ENCODE peak calls at places on chromosomes 12 and 14, in six cellular contexts. Y, P, S, F, M and Q are unnamed samples.

GRCh38 chr14:99515301-99516155 is 34.3 kb downstream of the CCNK start:
- DNase-seq in P (no peak), F (no peak), M (no peak), S (no peak), Y (no peak), Q (no peak)

GRCh38 chr12:23887055-23887835 is 62.2 kb downstream of the SOX5 start:
- DNase-seq in Y (no peak), F (no peak), M (no peak), P (no peak), S (peak), Q (no peak)

GRCh38 chr14:76908834-76909233 is 82.6 kb downstream of the LRRC74A start:
- DNase-seq in F (no peak), P (no peak), M (no peak), S (no peak), Y (no peak), Q (no peak)

GRCh38 chr12:47741340-47741703 is 16.0 kb upstream of the ENDOU start:
- DNase-seq in M (peak), S (peak), P (no peak), Y (no peak), F (no peak), Q (peak)

GRCh38 chr14:24051162-24051788 is 534 bp upstream of the CARMIL3 start:
- DNase-seq in M (no peak), S (no peak), P (no peak), Y (no peak), F (no peak), Q (no peak)

GRCh38 chr12:4027412-4027811 is 154.2 kb upstream of the PARP11 start:
- DNase-seq in S (no peak), M (no peak), F (no peak), Y (no peak), P (no peak), Q (no peak)

GRCh38 chr12:21940972-21941521 is at the start of gene ABCC9:
- DNase-seq in P (peak), M (peak), S (peak), Y (no peak), F (peak), Q (peak)

GRCh38 chr12:132328282-132329029 is 933 bp downstream of the GALNT9 start:
- DNase-seq in Y (no peak), M (no peak), F (no peak), S (no peak), P (no peak), Q (no peak)

GRCh38 chr14:56829151-56829550 is 18.9 kb upstream of the OTX2 start:
- DNase-seq in S (no peak), F (no peak), Y (no peak), M (no peak), P (no peak), Q (no peak)

GRCh38 chr14:52117433-52117832 is 48.6 kb upstream of the NID2 start:
- DNase-seq in Y (no peak), M (peak), S (peak), F (no peak), P (no peak), Q (no peak)

GRCh38 chr12:119207161-119207560 is 28.4 kb downstream of the HSPB8 start:
- DNase-seq in Y (no peak), M (no peak), P (no peak), S (no peak), F (no peak), Q (no peak)

GRCh38 chr12:53050426-53051057 is 677 bp downstream of the TNS2 start:
- DNase-seq in S (no peak), Y (no peak), M (no peak), P (no peak), F (no peak), Q (no peak)

GRCh38 chr12:53052419-53053222 is 2.8 kb downstream of the TNS2 start:
- DNase-seq in S (peak), P (no peak), Y (no peak), M (peak), F (no peak), Q (peak)

GRCh38 chr12:53049582-53050318 is at the start of gene TNS2:
- DNase-seq in F (peak), M (peak), P (peak), Y (no peak), S (peak), Q (peak)

GRCh38 chr12:53051881-53052412 is 2.1 kb downstream of the TNS2 start:
- DNase-seq in P (no peak), M (no peak), Y (no peak), F (no peak), S (no peak), Q (no peak)

DNA sequence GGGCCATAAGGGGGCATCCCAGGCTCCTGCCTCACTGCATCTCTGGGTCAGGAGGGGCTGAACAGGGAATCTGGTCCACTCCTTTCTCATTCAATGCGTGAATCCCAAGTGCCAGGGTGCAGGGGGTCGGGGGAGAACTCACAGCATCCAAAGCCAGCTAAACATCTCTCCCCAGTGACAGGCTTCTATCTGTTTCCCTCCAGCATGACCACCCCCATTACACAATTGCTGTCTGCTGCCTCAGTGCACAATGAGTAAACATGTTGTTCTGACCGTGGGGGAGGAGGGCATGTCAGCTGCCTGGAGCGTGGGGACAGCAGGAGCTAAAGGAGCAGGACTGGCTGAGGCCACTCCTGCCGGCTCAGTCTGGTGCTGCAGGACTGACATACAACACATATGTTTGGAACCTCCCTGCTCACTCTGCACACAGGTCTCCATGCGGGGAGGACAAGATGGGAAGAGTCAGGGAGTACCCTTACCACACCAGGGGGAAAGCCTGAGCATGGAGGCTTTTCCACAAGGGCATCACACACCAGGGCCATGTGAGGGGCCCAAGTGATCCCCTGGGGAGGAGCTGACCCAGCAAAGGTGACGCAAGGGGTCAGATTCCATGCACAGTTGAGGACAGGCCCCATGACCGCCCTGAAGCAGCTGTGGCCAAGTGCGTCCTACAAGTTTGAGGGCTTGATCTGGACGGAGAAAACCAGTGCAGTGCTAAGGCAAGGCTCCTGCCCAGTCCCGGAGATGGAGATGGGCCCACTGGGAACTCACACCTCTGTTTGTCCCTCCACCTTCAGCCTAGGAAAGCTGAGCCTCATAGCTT is 1.4 kb downstream of the TNS2 start:
- DNase-seq in Y (no peak), M (peak), S (peak), F (no peak), P (no peak), Q (peak)
- TF ChIP-seq CTCF in Y (no peak), M (peak), S (peak), F (peak), P (no peak), Q (peak)

GRCh38 chr12:31659087-31659942 is at the start of gene ETFBKMT:
- DNase-seq in S (peak), Y (peak), M (peak), F (peak), P (peak), Q (peak)
- TF ChIP-seq CTCF in S (peak), Y (peak), M (peak), F (peak), P (peak), Q (peak)

DNA sequence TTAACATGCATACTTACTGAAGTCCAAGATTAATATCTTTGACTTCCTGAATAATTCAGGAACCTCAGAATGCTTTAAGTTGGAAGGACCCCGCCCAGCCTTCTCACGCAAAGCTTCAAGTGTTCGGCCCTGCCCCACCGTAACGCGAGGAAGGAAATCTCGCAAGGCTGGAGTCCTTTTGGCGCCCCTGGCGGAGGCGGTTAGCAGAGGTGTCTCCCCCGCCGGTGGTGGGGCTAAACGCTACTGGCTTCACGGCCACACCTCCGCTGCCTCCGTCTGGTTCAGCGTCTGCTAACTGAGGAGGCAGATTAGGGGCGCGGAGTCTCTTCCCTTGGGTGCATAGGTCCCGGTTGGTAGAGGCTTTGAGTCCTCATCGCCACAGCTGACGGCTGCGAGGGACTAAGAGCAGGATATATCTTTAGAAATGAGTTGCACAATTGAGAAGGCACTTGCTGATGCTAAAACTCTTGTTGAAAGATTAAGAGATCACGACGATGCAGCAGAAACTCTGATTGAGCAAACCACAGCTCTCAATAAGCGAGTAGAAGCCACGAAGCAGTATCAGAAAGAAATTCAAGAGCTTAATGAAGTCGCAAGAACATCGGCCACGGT is 21.9 kb downstream of the SPATS2 start:
- DNase-seq in Y (no peak), M (no peak), S (no peak), F (no peak), P (peak), Q (no peak)
- TF ChIP-seq CTCF in Y (no peak), M (no peak), S (no peak), F (no peak), P (peak), Q (no peak)

GRCh38 chr12:99427104-99427503 is 220.4 kb upstream of the GARIN6 start:
- DNase-seq in P (no peak), F (no peak), Y (no peak), S (no peak), M (no peak), Q (no peak)
- TF ChIP-seq CTCF in P (no peak), F (no peak), Y (no peak), S (no peak), M (no peak), Q (no peak)

GRCh38 chr14:21398901-21399300 is 15.1 kb upstream of the SUPT16H start:
- DNase-seq in M (no peak), Y (no peak), S (no peak), F (no peak), P (no peak), Q (no peak)

GRCh38 chr14:21399311-21399870 is 15.6 kb upstream of the SUPT16H start:
- DNase-seq in S (no peak), Y (no peak), M (no peak), F (no peak), P (no peak), Q (no peak)

DNA sequence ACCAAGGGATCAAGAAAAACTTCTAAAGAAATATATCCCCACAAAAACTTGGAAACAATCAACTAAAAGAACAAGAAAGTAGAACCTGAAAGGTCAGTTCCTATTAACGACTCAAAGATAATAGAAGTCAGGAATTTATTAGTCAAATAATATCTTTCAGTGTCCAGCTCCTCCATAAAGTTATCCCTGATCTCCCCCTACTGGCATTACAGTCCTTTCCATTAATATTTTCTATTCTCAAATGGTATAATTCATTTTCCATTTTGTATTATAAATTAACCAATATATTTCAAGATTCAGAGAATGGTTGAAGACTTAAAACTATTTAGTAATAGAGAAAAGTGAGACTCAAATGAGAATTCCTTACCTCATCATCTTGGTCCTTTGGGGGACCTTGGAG is 11.6 kb upstream of the SUPT16H start:
- DNase-seq in P (no peak), Y (no peak), F (no peak), M (no peak), S (no peak), Q (no peak)
- TF ChIP-seq CTCF in P (no peak), Y (no peak), F (no peak), M (no peak), S (no peak), Q (peak)

GRCh38 chr12:107317751-107318553 is 224.6 kb upstream of the CRY1 start:
- DNase-seq in S (peak), M (peak), F (no peak), P (peak), Y (peak), Q (no peak)
- TF ChIP-seq CTCF in S (peak), M (peak), F (no peak), P (peak), Y (no peak), Q (no peak)

DNA sequence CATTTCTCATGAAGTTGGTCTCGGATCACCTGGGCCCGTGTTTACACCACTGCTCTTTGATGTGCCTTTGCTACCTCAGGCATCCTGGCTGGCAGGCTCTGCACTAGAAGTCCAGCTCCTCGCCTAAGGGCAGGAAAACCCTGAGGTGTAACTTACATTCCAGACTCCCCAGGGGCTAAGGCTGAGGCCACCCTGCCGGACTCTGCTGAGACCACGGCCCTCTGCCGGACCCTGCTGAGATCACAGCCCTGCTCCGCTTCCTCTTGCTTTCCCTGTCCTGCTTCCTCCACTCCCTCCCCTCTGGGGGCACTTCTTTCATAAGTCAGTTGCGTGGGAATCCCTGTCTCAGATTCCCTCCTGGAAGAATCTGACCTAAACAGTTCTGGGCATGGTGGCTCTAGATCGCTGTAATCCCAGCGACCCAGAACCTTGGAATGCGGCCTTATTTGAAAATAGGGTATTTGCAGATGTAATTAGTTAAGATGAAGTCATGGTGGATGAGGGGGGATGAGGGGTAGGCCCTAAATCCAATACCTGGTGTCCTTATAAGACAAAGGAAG is 17.2 kb downstream of the RILPL1 start:
- DNase-seq in S (no peak), Y (no peak), P (peak), M (no peak), F (no peak), Q (no peak)
- TF ChIP-seq CTCF in S (no peak), Y (no peak), P (no peak), M (no peak), F (no peak), Q (peak)

GRCh38 chr12:70964867-70965469 is 44.4 kb upstream of the PTPRR start:
- DNase-seq in Y (no peak), P (no peak), S (no peak), M (no peak), F (no peak), Q (no peak)
- TF ChIP-seq CTCF in Y (no peak), P (no peak), S (no peak), M (no peak), F (no peak), Q (no peak)